ENCODE peak calls at places on chromosomes 1 and 21, in eight cellular contexts. P is neural crest cell; D is activated CD8-positive, alpha-beta T cell treated with anti-CD3 and anti-CD28 coated beads, Interleukin-2, amount 10 ng/mL, durations not matched to agents 7 days and 5 days; G is thoracic aorta; R is ovary; N is IMR-90; J is EH; H is heart right ventricle. O is an unnamed sample.

GRCh38 chr1:214363386-214363785 is 82.4 kb downstream of the SMYD2 start:
- DNase-seq in P (no peak), J (peak; percentile 51), G (no peak), R (no peak), H (no peak), N (no peak), D (no peak), O (no peak)

GRCh38 chr1:5509664-5510452 is 482.4 kb downstream of the NPHP4 start:
- DNase-seq in N (peak; percentile 15), G (no peak), D (peak; percentile 74), J (peak; percentile 37), R (peak; percentile 81), H (peak; percentile 69), P (peak; percentile 85), O (peak; percentile 20)

GRCh38 chr1:155126494-155127104 is 1.1 kb upstream of the EFNA1 start:
- DNase-seq in R (peak; percentile 62), D (peak; percentile 43), P (peak; percentile 15), H (peak; percentile 29), N (peak; percentile 27), G (no peak), J (peak; percentile 35), O (no peak)

GRCh38 chr1:244100691-244101453 is 49.8 kb downstream of the ZBTB18 start:
- DNase-seq in R (no peak), D (no peak), N (peak; percentile 62), G (no peak), J (peak; percentile 11), H (no peak), P (no peak), O (no peak)

GRCh38 chr21:33230518-33231324 is 983 bp downstream of the IFNAR2 start:
- DNase-seq in H (peak; percentile 56), P (peak; percentile 29), R (peak; percentile 66), J (peak; percentile 63), G (no peak), D (peak; percentile 60), N (peak; percentile 75), O (peak; percentile 37)

GRCh38 chr1:108070662-108071061 is 105.7 kb upstream of the VAV3 start:
- DNase-seq in J (no peak), P (no peak), R (no peak), H (no peak), N (no peak), G (no peak), D (no peak), O (no peak)

GRCh38 chr1:55060133-55060999 is 21.0 kb downstream of the PCSK9 start:
- DNase-seq in J (peak; percentile 41), N (no peak), G (no peak), R (no peak), H (no peak), D (no peak), P (no peak), O (no peak)

GRCh38 chr21:42002421-42002958 is 7.7 kb downstream of the ZBTB21 start:
- DNase-seq in P (no peak), G (no peak), N (peak; percentile 98), D (peak; percentile 60), H (no peak), J (peak; percentile 97), R (no peak), O (peak; percentile 91)

GRCh38 chr1:32465541-32466002 is 700 bp downstream of the ZBTB8B start:
- DNase-seq in P (no peak), N (no peak), G (no peak), J (no peak), R (no peak), H (no peak), D (no peak), O (no peak)

GRCh38 chr1:22332795-22333499 is 118.7 kb upstream of the ZBTB40 start:
- DNase-seq in H (no peak), D (no peak), N (no peak), P (no peak), G (no peak), R (no peak), J (peak; percentile 26), O (no peak)

GRCh38 chr1:207964195-207964966 is 53.5 kb upstream of the CD34 start:
- DNase-seq in D (no peak), J (peak; percentile 64), P (no peak), N (no peak), G (no peak), R (no peak), H (no peak), O (no peak)

GRCh38 chr1:242890211-242890741 is 364.8 kb downstream of the CEP170 start:
- DNase-seq in P (peak; percentile 52), R (no peak), N (no peak), H (peak; percentile 44), G (no peak), J (no peak), D (no peak), O (no peak)

GRCh38 chr1:240192851-240193250 is 101.2 kb downstream of the FMN2 start:
- DNase-seq in N (no peak), P (no peak), R (no peak), D (no peak), J (no peak), G (no peak), H (no peak), O (no peak)

GRCh38 chr1:109802901-109803561 is 39.3 kb upstream of the EPS8L3 start:
- DNase-seq in D (no peak), J (no peak), N (no peak), H (no peak), R (peak; percentile 24), G (no peak), P (no peak), O (no peak)

GRCh38 chr21:38289697-38290096 is 32.9 kb downstream of the KCNJ15 start:
- DNase-seq in J (peak; percentile 98), H (no peak), N (peak; percentile 98), R (no peak), G (no peak), P (no peak), D (no peak), O (peak; percentile 99)

GRCh38 chr1:68918563-68918962 is 421.7 kb upstream of the DEPDC1 start:
- DNase-seq in G (no peak), R (no peak), D (no peak), P (no peak), N (no peak), H (no peak), J (no peak), O (no peak)

GRCh38 chr1:85707267-85707989 is 805 bp downstream of the ZNHIT6 start:
- DNase-seq in H (no peak), R (no peak), P (no peak), G (no peak), D (no peak), N (no peak), J (no peak), O (no peak)

GRCh38 chr1:229563241-229563640 is 4.7 kb upstream of the ABCB10 start:
- DNase-seq in N (no peak), H (no peak), P (no peak), G (no peak), D (no peak), R (no peak), J (peak; percentile 17), O (no peak)

GRCh38 chr1:77672374-77672773 is 10.1 kb downstream of the ZZZ3 start:
- DNase-seq in H (no peak), P (no peak), D (no peak), R (no peak), G (no peak), J (no peak), N (no peak), O (no peak)

GRCh38 chr1:88731475-88731874 is 47.4 kb downstream of the PKN2 start:
- DNase-seq in P (no peak), N (peak; percentile 97), G (no peak), J (peak; percentile 98), D (no peak), R (no peak), H (no peak), O (peak; percentile 94)

GRCh38 chr1:42456754-42457089 is 379 bp downstream of the PPCS start:
- DNase-seq in R (no peak), P (peak; percentile 38), J (peak; percentile 69), N (peak; percentile 50), D (peak; percentile 78), G (no peak), H (no peak), O (no peak)

GRCh38 chr1:38872401-38873026 is 634 bp downstream of the MYCBP start:
- DNase-seq in P (no peak), H (no peak), R (no peak), N (peak; percentile 31), G (no peak), D (peak; percentile 54), J (peak; percentile 42), O (no peak)

GRCh38 chr21:32270748-32271147 is 8.1 kb downstream of the MIS18A start:
- DNase-seq in P (no peak), R (no peak), J (no peak), G (no peak), N (no peak), H (no peak), D (no peak), O (no peak)

GRCh38 chr1:51519857-51520699 is 1.0 kb upstream of the EPS15 start:
- DNase-seq in J (peak; percentile 87), G (no peak), R (no peak), P (no peak), N (peak; percentile 86), D (no peak), H (no peak), O (no peak)

O was measured in HCEC 1CT.